ENCODE peak calls at places on chromosomes 2 and 18, in ten cellular contexts. V, H, D, B, Z, P, A, F, S and C are unnamed samples.

GRCh38 chr2:71620851-71621251 is 167.5 kb downstream of the DYSF start:
- DNase-seq in B (no peak), Z (no peak), P (peak), H (no peak), D (no peak), S (no peak), A (no peak), V (no peak), F (no peak), C (no peak)

GRCh38 chr2:101630224-101630949 is 67.1 kb upstream of the MAP4K4 start:
- DNase-seq in B (no peak), D (no peak), S (no peak), F (no peak), V (no peak), A (no peak), H (no peak), Z (no peak), P (no peak), C (no peak)

GRCh38 chr2:120919771-120920437 is 184.2 kb downstream of the GLI2 start:
- DNase-seq in V (peak), A (peak), Z (no peak), F (no peak), P (no peak), B (no peak), D (no peak), S (peak), H (peak), C (no peak)

GRCh38 chr2:216827073-216827725 is 32.7 kb downstream of the TNP1 start:
- DNase-seq in A (peak), H (no peak), B (no peak), P (no peak), S (peak), Z (no peak), F (no peak), V (no peak), D (no peak), C (no peak)

GRCh38 chr2:106982350-106982749 is 96.4 kb upstream of the ST6GAL2 start:
- DNase-seq in Z (no peak), S (peak), B (no peak), D (no peak), P (no peak), A (no peak), F (no peak), V (no peak), H (peak), C (no peak)

GRCh38 chr2:232321156-232321816 is 57.3 kb upstream of the ALPP start:
- DNase-seq in S (no peak), H (no peak), A (no peak), Z (no peak), B (no peak), D (no peak), P (no peak), F (no peak), V (peak), C (no peak)

GRCh38 chr2:239181074-239181581 is 219.7 kb downstream of the HDAC4 start:
- DNase-seq in Z (no peak), A (no peak), S (no peak), H (no peak), D (no peak), P (no peak), F (no peak), B (no peak), V (peak), C (no peak)

GRCh38 chr2:137888845-137889244 is 75.4 kb upstream of the HNMT start:
- DNase-seq in S (no peak), V (no peak), Z (peak), F (no peak), P (peak), D (no peak), H (peak), A (no peak), B (no peak), C (no peak)

GRCh38 chr18:1797265-1797664 is 774.0 kb downstream of the METTL4 start:
- DNase-seq in B (no peak), V (no peak), P (no peak), D (no peak), A (no peak), F (no peak), S (no peak), Z (no peak), H (no peak), C (no peak)

GRCh38 chr2:6526093-6526824 is 339.4 kb downstream of the CMPK2 start:
- DNase-seq in P (no peak), D (peak), A (no peak), B (no peak), V (no peak), Z (no peak), F (no peak), H (no peak), S (no peak), C (no peak)

GRCh38 chr2:165562235-165562634 is 92.7 kb downstream of the CSRNP3 start:
- DNase-seq in A (no peak), V (no peak), B (no peak), P (no peak), F (no peak), H (no peak), D (no peak), S (no peak), Z (no peak), C (no peak)

GRCh38 chr2:106094101-106094860 is 99.8 kb downstream of the UXS1 start:
- DNase-seq in S (no peak), F (no peak), D (no peak), Z (no peak), B (no peak), P (no peak), H (no peak), A (no peak), V (no peak), C (no peak)

GRCh38 chr18:65769653-65770052 is 18.8 kb downstream of the CDH7 start:
- DNase-seq in V (no peak), A (no peak), B (no peak), F (no peak), Z (no peak), H (no peak), P (no peak), S (no peak), D (no peak), C (no peak)

DNA sequence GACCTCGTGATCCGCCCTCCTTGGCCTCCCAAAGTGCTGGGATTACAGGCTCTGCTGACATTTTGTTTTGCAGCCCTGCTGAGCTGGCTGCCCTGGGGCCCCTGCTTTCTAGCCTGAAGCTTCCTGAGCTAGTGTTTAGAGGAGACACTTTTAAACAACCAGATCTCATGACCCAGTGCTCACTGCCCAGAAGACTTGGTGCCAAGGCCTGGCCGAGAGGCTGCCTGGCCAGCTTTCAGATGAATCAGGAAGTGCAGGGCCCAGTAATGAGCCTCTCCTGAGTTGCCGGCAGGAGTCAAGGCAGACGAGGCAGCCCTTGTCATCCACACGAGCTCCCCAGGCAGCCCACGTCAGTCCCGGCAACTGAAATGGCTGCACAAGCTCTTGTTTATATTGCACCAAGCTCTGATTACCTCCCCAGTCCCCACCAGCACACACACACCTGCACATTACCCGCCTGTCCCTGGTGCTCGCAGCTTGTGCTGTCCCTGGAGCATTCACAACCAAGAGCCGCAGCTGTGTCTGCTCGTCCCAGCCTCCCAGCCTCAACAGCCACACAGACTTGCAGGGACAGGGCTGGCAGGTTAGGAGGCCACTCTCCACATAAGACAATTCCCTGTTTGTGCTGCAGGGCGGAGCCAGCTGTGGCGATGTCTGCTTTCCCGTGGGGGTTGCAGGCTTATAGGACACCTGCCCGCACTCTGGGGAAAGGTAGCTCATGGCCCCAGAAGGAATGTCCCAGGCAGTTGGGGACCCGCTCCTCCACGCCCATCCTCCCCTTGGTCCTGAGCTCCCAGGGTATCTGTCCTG is 331.2 kb upstream of the MYT1L start:
- DNase-seq in P (peak), H (no peak), B (no peak), F (no peak), D (no peak), A (peak), S (peak), V (no peak), Z (no peak), C (no peak)
- H3K4me3 ChIP-seq in P (no peak), H (no peak), B (no peak), F (no peak), D (no peak), A (no peak), S (no peak), V (no peak), Z (no peak), C (no peak)

DNA sequence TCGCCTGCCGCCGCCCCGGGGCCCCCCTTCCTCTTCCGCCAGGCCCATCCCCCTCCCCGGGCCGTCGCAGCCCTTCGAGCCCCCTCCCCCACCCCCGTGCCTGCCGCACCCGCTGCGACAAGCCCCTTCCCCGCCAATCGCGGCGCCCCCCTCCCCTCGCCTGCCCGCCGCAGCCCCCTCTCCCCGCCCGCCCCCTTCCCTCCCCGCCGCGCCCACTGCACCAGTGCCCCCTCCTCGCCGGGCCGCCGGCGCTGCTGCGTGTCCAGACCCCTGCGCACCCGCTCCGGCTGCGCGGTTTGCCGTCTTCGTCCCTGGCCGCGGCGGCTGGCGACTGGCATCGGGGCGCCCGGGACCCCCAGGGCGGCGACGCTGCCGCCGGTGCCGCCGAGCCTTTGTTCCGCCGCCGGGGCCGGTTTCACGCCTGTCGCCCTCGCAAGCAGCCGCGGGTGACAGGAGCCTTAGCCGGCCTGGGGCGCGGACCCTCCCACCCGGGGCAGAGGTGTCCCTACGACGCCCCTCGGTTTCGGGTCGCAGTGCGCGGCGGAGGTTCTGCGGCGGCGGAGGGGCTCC is 18.1 kb downstream of the GPC1 start:
- DNase-seq in F (peak), S (no peak), Z (no peak), H (no peak), D (no peak), P (no peak), B (no peak), V (peak), A (peak), C (no peak)
- H3K4me3 ChIP-seq in F (peak), S (no peak), Z (no peak), H (peak), D (no peak), P (no peak), B (no peak), V (no peak), A (peak), C (peak)

GRCh38 chr2:169714699-169715098 is 18.9 kb upstream of the KLHL23 start:
- DNase-seq in A (no peak), D (no peak), B (no peak), P (no peak), V (no peak), Z (no peak), H (no peak), F (no peak), S (no peak), C (no peak)

GRCh38 chr2:169716938-169717690 is 16.5 kb upstream of the KLHL23 start:
- DNase-seq in P (peak), F (peak), D (no peak), H (no peak), Z (peak), V (no peak), B (no peak), A (no peak), S (peak), C (no peak)

GRCh38 chr2:169717691-169718063 is 16.0 kb upstream of the KLHL23 start:
- DNase-seq in A (no peak), B (no peak), Z (no peak), V (no peak), F (no peak), H (no peak), S (no peak), P (no peak), D (no peak), C (no peak)

GRCh38 chr2:169716229-169716886 is 17.3 kb upstream of the KLHL23 start:
- DNase-seq in A (peak), S (peak), H (peak), D (no peak), V (no peak), F (peak), Z (peak), B (no peak), P (peak), C (peak)

GRCh38 chr2:169715379-169716228 is 18.0 kb upstream of the KLHL23 start:
- DNase-seq in P (peak), S (peak), F (no peak), V (no peak), A (no peak), B (no peak), D (no peak), Z (peak), H (peak), C (no peak)
- H3K4me3 ChIP-seq in P (peak), S (no peak), F (peak), V (peak), A (no peak), B (no peak), D (no peak), Z (no peak), H (peak), C (no peak)

GRCh38 chr2:31384771-31385276 is 29.7 kb downstream of the XDH start:
- DNase-seq in S (peak), V (no peak), P (no peak), D (no peak), H (peak), B (no peak), F (no peak), Z (no peak), A (no peak), C (peak)
- H3K4me3 ChIP-seq in S (no peak), V (no peak), P (no peak), D (no peak), H (no peak), B (no peak), F (no peak), Z (no peak), A (no peak), C (no peak)

GRCh38 chr18:73288813-73289212 is 421.0 kb upstream of the NETO1 start:
- DNase-seq in Z (no peak), B (no peak), V (no peak), H (no peak), P (no peak), A (no peak), S (no peak), D (no peak), F (no peak), C (no peak)
- H3K4me3 ChIP-seq in Z (no peak), B (no peak), V (no peak), H (no peak), P (no peak), A (no peak), S (no peak), D (no peak), F (no peak), C (no peak)

GRCh38 chr2:189178007-189178406 is 1.6 kb downstream of the COL5A2 start:
- DNase-seq in F (no peak), A (no peak), P (no peak), H (peak), D (no peak), Z (peak), V (no peak), S (peak), B (no peak), C (no peak)
- H3K4me3 ChIP-seq in F (peak), A (peak), P (peak), H (peak), D (no peak), Z (peak), V (peak), S (peak), B (no peak), C (peak)